ENCODE peak calls at places on chromosomes 16 and 17, in six cellular contexts. One of them, this sample, is unnamed.

GRCh38 chr16:71726491-71727319 is 2.2 kb upstream of the PHLPP2 start:
- DNase-seq in mesothelial cell of epicardium: no peak
- DNase-seq in HL-60: no peak
- DNase-seq in CD4-positive, CD25-positive, alpha-beta regulatory T cell: no peak
- DNase-seq in H9: no peak
- DNase-seq in stimulated activated CD8-positive, alpha-beta memory T cell treated with anti-CD3 and anti-CD28 coated beads, Interleukin-7, amount 100 ng/mL, for 4 hours: no peak
- DNase-seq in this sample: no peak

GRCh38 chr17:4480929-4481898 is 17.5 kb upstream of the SPNS2 start:
- DNase-seq in stimulated activated CD8-positive, alpha-beta memory T cell treated with anti-CD3 and anti-CD28 coated beads, Interleukin-7, amount 100 ng/mL, for 4 hours: no peak
- DNase-seq in CD4-positive, CD25-positive, alpha-beta regulatory T cell: no peak
- DNase-seq in mesothelial cell of epicardium: no peak
- DNase-seq in H9: no peak
- DNase-seq in HL-60: peak
- DNase-seq in this sample: peak

GRCh38 chr17:14471052-14471451 is 170.2 kb downstream of the HS3ST3B1 start:
- DNase-seq in HL-60: no peak
- DNase-seq in H9: no peak
- DNase-seq in mesothelial cell of epicardium: no peak
- DNase-seq in CD4-positive, CD25-positive, alpha-beta regulatory T cell: no peak
- DNase-seq in stimulated activated CD8-positive, alpha-beta memory T cell treated with anti-CD3 and anti-CD28 coated beads, Interleukin-7, amount 100 ng/mL, for 4 hours: no peak
- DNase-seq in this sample: no peak

GRCh38 chr16:69698404-69698803 is 28.0 kb downstream of the NQO1 start:
- DNase-seq in CD4-positive, CD25-positive, alpha-beta regulatory T cell: no peak
- DNase-seq in HL-60: no peak
- DNase-seq in stimulated activated CD8-positive, alpha-beta memory T cell treated with anti-CD3 and anti-CD28 coated beads, Interleukin-7, amount 100 ng/mL, for 4 hours: no peak
- DNase-seq in H9: no peak
- DNase-seq in mesothelial cell of epicardium: no peak
- DNase-seq in this sample: no peak

GRCh38 chr16:57102888-57103879 is 10.8 kb downstream of the CPNE2 start:
- DNase-seq in CD4-positive, CD25-positive, alpha-beta regulatory T cell: no peak
- DNase-seq in HL-60: no peak
- DNase-seq in H9: peak
- DNase-seq in mesothelial cell of epicardium: no peak
- DNase-seq in stimulated activated CD8-positive, alpha-beta memory T cell treated with anti-CD3 and anti-CD28 coated beads, Interleukin-7, amount 100 ng/mL, for 4 hours: no peak
- DNase-seq in this sample: no peak

GRCh38 chr17:62705781-62706597 is 78.5 kb downstream of the MRC2 start:
- DNase-seq in HL-60: no peak
- DNase-seq in mesothelial cell of epicardium: no peak
- DNase-seq in stimulated activated CD8-positive, alpha-beta memory T cell treated with anti-CD3 and anti-CD28 coated beads, Interleukin-7, amount 100 ng/mL, for 4 hours: no peak
- DNase-seq in CD4-positive, CD25-positive, alpha-beta regulatory T cell: no peak
- DNase-seq in H9: peak
- DNase-seq in this sample: no peak

GRCh38 chr17:81432873-81433451 is 37.7 kb downstream of the BAHCC1 start:
- DNase-seq in HL-60: no peak
- DNase-seq in H9: no peak
- DNase-seq in mesothelial cell of epicardium: no peak
- DNase-seq in stimulated activated CD8-positive, alpha-beta memory T cell treated with anti-CD3 and anti-CD28 coated beads, Interleukin-7, amount 100 ng/mL, for 4 hours: no peak
- DNase-seq in CD4-positive, CD25-positive, alpha-beta regulatory T cell: no peak
- DNase-seq in this sample: no peak

GRCh38 chr17:31216053-31216751 is 80.8 kb downstream of the OMG start:
- DNase-seq in H9: no peak
- DNase-seq in mesothelial cell of epicardium: no peak
- DNase-seq in CD4-positive, CD25-positive, alpha-beta regulatory T cell: no peak
- DNase-seq in stimulated activated CD8-positive, alpha-beta memory T cell treated with anti-CD3 and anti-CD28 coated beads, Interleukin-7, amount 100 ng/mL, for 4 hours: no peak
- DNase-seq in HL-60: no peak
- DNase-seq in this sample: peak

GRCh38 chr17:15289285-15290185 is 24.4 kb upstream of the PMP22 start:
- DNase-seq in HL-60: no peak
- DNase-seq in CD4-positive, CD25-positive, alpha-beta regulatory T cell: no peak
- DNase-seq in stimulated activated CD8-positive, alpha-beta memory T cell treated with anti-CD3 and anti-CD28 coated beads, Interleukin-7, amount 100 ng/mL, for 4 hours: no peak
- DNase-seq in H9: no peak
- DNase-seq in mesothelial cell of epicardium: no peak
- DNase-seq in this sample: no peak

GRCh38 chr16:47198180-47198575 is 54.4 kb upstream of the NETO2 start:
- DNase-seq in stimulated activated CD8-positive, alpha-beta memory T cell treated with anti-CD3 and anti-CD28 coated beads, Interleukin-7, amount 100 ng/mL, for 4 hours: no peak
- DNase-seq in H9: no peak
- DNase-seq in mesothelial cell of epicardium: no peak
- DNase-seq in HL-60: no peak
- DNase-seq in CD4-positive, CD25-positive, alpha-beta regulatory T cell: no peak
- DNase-seq in this sample: no peak